ENCODE peak calls at places on chromosome 22, in five cellular contexts. U is progenitor cell of endocrine pancreas, J is HFF-Myc, Q is Calu3, W is heart left ventricle. T is an unnamed sample.

GRCh38 chr22:49617866-49618688 is 209.6 kb downstream of the BRD1 start:
- DNase-seq in U (no peak), J (no peak), Q (no peak), W (no peak), T (no peak)

GRCh38 chr22:37244114-37244921 is at the start of gene RAC2:
- DNase-seq in U (no peak), J (no peak), Q (peak), W (peak), T (no peak)

GRCh38 chr22:38843201-38843715 is 570 bp downstream of the NPTXR start:
- DNase-seq in U (peak), J (no peak), Q (peak), W (peak), T (no peak)

GRCh38 chr22:50129121-50129734 is 39.4 kb downstream of the MOV10L1 start:
- DNase-seq in U (no peak), J (no peak), Q (no peak), W (no peak), T (no peak)

GRCh38 chr22:37275622-37276021 is 6.7 kb upstream of the CYTH4 start:
- DNase-seq in U (no peak), J (no peak), Q (no peak), W (no peak), T (no peak)

GRCh38 chr22:17501679-17502285 is 61.5 kb upstream of the SLC25A18 start:
- DNase-seq in U (no peak), J (peak), Q (peak), W (peak), T (peak)

GRCh38 chr22:17974087-17974486 is 50.3 kb downstream of the MICAL3 start:
- DNase-seq in U (no peak), J (no peak), Q (no peak), W (no peak), T (no peak)

GRCh38 chr22:41021039-41021654 is 70.0 kb downstream of the RBX1 start:
- DNase-seq in U (no peak), J (no peak), Q (no peak), W (peak), T (no peak)

GRCh38 chr22:22047776-22048175 is 65.2 kb upstream of the TOP3B start:
- DNase-seq in U (no peak), J (no peak), Q (no peak), W (no peak), T (no peak)

GRCh38 chr22:46007848-46008261 is 30.9 kb upstream of the WNT7B start:
- DNase-seq in U (no peak), J (peak), Q (no peak), W (peak), T (peak)

GRCh38 chr22:31229402-31230140 is 17.5 kb downstream of the LIMK2 start:
- DNase-seq in U (no peak), J (no peak), Q (no peak), W (peak), T (no peak)

GRCh38 chr22:31227186-31227585 is 15.1 kb downstream of the LIMK2 start:
- DNase-seq in U (no peak), J (no peak), Q (no peak), W (no peak), T (no peak)

GRCh38 chr22:31230155-31230870 is 18.2 kb downstream of the LIMK2 start:
- DNase-seq in U (no peak), J (no peak), Q (no peak), W (no peak), T (peak)

GRCh38 chr22:31230871-31231621 is 18.9 kb downstream of the LIMK2 start:
- DNase-seq in U (peak), J (no peak), Q (peak), W (peak), T (peak)

DNA sequence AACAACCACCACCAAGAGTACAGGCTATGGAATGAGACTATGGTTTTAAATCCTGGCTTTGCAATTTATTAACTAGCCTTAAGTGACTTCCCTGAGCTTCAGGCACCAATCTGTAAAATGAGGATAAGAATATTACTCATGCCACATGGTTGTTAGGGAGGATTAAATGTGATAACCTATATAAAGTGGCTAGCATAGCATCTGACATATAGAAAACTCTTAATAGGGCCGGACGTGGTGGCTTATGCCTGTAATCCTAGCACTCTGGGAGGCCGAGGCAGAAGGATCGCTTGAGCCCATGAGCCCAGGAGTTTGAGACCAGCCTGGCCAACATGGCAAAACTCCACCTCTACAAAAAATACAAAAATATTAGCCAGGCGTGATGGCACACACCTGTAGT is 16.3 kb downstream of the LIMK2 start:
- DNase-seq in U (no peak), J (no peak), Q (no peak), W (no peak), T (no peak)
- TF ChIP-seq CTCF in U (no peak), J (no peak), Q (no peak), W (no peak), T (no peak)

GRCh38 chr22:32376681-32377080 is 19.0 kb downstream of the RFPL3 start:
- DNase-seq in U (no peak), J (no peak), Q (no peak), W (no peak), T (no peak)

GRCh38 chr22:32375678-32376450 is 18.2 kb downstream of the RFPL3 start:
- DNase-seq in U (no peak), J (no peak), Q (no peak), W (no peak), T (no peak)

GRCh38 chr22:32380991-32381390 is 23.3 kb downstream of the RFPL3 start:
- DNase-seq in U (no peak), J (no peak), Q (no peak), W (no peak), T (no peak)

GRCh38 chr22:32378703-32379272 is 21.1 kb downstream of the RFPL3 start:
- DNase-seq in U (peak), J (no peak), Q (peak), W (no peak), T (no peak)
- TF ChIP-seq CTCF in U (peak), J (peak), Q (peak), W (peak), T (peak)

GRCh38 chr22:47294222-47294532 is 531.7 kb downstream of the TBC1D22A start:
- DNase-seq in U (no peak), J (no peak), Q (no peak), W (no peak), T (peak)

GRCh38 chr22:47293368-47294221 is 531.1 kb downstream of the TBC1D22A start:
- DNase-seq in U (no peak), J (no peak), Q (no peak), W (no peak), T (no peak)

GRCh38 chr22:47294571-47294970 is 532.1 kb downstream of the TBC1D22A start:
- DNase-seq in U (no peak), J (no peak), Q (no peak), W (no peak), T (no peak)

GRCh38 chr22:47291565-47292495 is 529.4 kb downstream of the TBC1D22A start:
- DNase-seq in U (no peak), J (no peak), Q (no peak), W (no peak), T (no peak)

GRCh38 chr22:47292546-47293320 is 530.3 kb downstream of the TBC1D22A start:
- DNase-seq in U (no peak), J (no peak), Q (no peak), W (no peak), T (no peak)
- TF ChIP-seq CTCF in U (no peak), J (no peak), Q (no peak), W (no peak), T (no peak)

GRCh38 chr22:31241936-31242335 is 29.8 kb downstream of the LIMK2 start:
- DNase-seq in U (no peak), J (no peak), Q (no peak), W (no peak), T (peak)
- TF ChIP-seq CTCF in U (no peak), J (no peak), Q (no peak), W (no peak), T (peak)

GRCh38 chr22:32905400-32905799 is 103.9 kb downstream of the TIMP3 start:
- DNase-seq in U (no peak), J (no peak), Q (no peak), W (no peak), T (no peak)

GRCh38 chr22:32911526-32911925 is 110.0 kb downstream of the TIMP3 start:
- DNase-seq in U (no peak), J (no peak), Q (no peak), W (no peak), T (no peak)

GRCh38 chr22:32916025-32916424 is 114.5 kb downstream of the TIMP3 start:
- DNase-seq in U (no peak), J (no peak), Q (peak), W (no peak), T (no peak)

GRCh38 chr22:32909561-32910348 is 108.2 kb downstream of the TIMP3 start:
- DNase-seq in U (no peak), J (no peak), Q (no peak), W (no peak), T (no peak)

DNA sequence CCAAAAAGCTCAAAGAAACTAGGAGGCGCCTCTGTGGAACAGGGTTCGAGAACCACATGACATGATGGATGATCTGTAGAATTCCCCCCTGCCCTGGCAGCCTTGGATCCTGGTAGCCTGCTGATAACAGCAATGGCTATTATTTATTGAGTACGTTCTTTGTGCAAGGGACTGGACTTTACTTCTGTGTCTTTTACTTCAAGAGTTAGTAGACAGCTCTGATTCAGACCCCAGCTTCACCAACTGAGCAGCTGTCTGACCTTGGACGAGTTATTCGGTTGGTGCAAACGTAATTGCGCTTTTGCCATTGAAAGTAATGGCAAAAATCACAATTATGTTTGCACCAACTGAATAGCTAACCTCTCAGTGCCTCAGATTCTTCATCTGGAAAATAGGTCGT is 108.9 kb downstream of the TIMP3 start:
- DNase-seq in U (no peak), J (no peak), Q (no peak), W (no peak), T (no peak)
- TF ChIP-seq CTCF in U (no peak), J (no peak), Q (no peak), W (no peak), T (no peak)

DNA sequence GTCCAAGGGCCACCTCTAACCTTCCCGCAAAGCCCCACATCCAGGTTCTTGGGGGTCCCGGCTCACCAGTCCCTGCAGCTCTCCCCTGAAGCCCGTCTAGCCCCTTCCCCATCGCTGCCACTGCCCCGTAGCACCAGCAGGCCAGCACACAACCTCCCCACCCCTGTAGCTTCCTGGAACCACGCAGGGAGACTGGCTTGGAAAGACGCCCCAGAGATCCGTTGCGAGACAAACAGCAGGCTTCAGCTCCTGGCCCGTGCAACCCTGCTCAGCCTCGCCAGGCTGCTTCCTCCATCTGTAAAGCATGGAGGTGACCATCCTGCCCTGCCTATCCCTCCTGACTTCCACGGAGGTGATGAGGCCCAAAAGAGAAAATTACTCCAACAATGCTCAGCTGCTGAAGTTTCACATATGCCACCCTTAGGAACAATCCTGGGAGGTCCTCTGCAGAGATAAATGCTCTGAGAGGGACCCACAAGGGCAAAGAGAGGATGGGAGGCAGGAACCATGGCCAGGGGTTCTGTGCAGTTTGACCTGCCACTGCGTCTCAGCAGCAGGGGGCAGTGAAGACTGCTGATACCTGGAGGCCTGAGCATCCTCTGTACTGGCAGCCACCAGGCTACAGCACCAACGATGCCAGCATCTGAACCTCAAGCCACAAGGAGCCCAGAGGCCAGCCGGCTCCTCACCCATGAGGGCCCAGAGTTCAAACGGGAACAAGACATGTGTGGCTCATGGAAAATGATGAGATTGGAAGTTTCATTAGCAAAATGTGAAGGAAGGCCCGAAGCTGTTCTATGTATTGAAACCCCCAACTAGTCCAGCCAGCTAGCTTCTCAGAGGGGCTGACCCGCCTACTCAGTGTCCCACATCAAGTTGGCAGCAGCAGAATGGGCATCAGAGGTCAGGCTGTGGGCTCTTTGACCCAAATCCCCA is 16.1 kb downstream of the DGCR2 start:
- DNase-seq in U (no peak), J (no peak), Q (no peak), W (no peak), T (no peak)
- TF ChIP-seq CTCF in U (peak), J (peak), Q (peak), W (no peak), T (peak)

GRCh38 chr22:23386245-23386631 is 193.9 kb downstream of the IGLL1 start:
- DNase-seq in U (no peak), J (no peak), Q (no peak), W (no peak), T (no peak)
- TF ChIP-seq CTCF in U (no peak), J (no peak), Q (no peak), W (no peak), T (no peak)

DNA sequence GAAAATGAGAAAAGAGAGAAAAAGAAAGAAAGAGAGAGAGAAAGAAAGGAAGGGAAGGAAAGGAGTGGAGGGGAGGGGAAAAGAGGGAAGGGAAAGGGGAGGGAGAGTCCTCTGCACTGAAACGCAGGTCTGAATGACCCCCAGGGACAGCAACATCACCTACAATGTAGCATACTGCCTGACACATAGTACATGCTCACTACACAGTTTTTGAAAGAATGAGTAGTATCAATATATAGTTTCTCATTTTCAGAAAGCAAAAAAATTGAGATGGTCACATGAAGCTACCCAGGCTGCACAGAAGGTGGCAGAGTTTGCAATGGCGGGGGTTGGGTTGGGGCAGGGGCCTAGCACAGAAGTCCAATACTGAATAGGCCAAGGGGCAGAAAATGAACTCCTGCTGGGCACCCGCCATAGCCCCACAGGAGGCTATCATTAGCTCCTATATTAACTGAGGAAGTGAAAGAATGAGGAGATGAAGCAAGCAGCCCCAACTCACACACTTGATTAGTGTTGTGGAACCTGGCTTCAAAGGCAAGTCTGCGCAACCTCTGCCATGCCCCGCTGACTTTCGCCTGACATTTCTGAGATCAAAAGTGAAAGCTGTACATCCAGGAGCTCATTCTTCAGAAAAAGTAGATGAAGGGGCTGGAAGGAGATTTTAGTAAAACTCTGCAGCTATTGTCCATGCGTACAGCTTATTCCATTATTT is 241.2 kb upstream of the SYN3 start:
- DNase-seq in U (no peak), J (no peak), Q (no peak), W (no peak), T (no peak)
- TF ChIP-seq CTCF in U (no peak), J (no peak), Q (no peak), W (no peak), T (no peak)

GRCh38 chr22:25069758-25070461 is 117.4 kb downstream of the KIAA1671 start:
- DNase-seq in U (no peak), J (no peak), Q (no peak), W (no peak), T (no peak)
- TF ChIP-seq CTCF in U (no peak), J (no peak), Q (no peak), W (no peak), T (no peak)

T was measured in AG09309.